ENCODE peak calls at places on chromosomes 6 and 20, in five cellular contexts. E, K, X, B and T are unnamed samples.

GRCh38 chr6:108838101-108838717 is 10.0 kb upstream of the ARMC2 start:
- DNase-seq in E (no peak), K (no peak), X (no peak), B (no peak), T (no peak)

GRCh38 chr6:79544939-79545450 is 7.8 kb upstream of the LCA5 start:
- DNase-seq in E (peak; percentile 90), K (peak; percentile 16), X (peak; percentile 31), B (peak; percentile 74), T (peak; percentile 95)

GRCh38 chr20:4601630-4602296 is 119.9 kb upstream of the PRND start:
- DNase-seq in E (no peak), K (no peak), X (no peak), B (no peak), T (peak; percentile 89)

GRCh38 chr6:7770111-7770510 is 44.2 kb downstream of the BMP6 start:
- DNase-seq in E (no peak), K (no peak), X (no peak), B (no peak), T (no peak)

GRCh38 chr6:148289153-148289552 is 53.5 kb upstream of the SASH1 start:
- DNase-seq in E (no peak), K (no peak), X (no peak), B (no peak), T (no peak)

GRCh38 chr6:161085246-161085645 is 93.7 kb downstream of the MAP3K4 start:
- DNase-seq in E (no peak), K (no peak), X (no peak), B (no peak), T (no peak)

GRCh38 chr20:46202758-46203509 is 84.8 kb downstream of the CD40 start:
- DNase-seq in E (no peak), K (no peak), X (no peak), B (no peak), T (no peak)

GRCh38 chr6:20559924-20560551 is 25.8 kb downstream of the CDKAL1 start:
- DNase-seq in E (no peak), K (no peak), X (no peak), B (no peak), T (no peak)

GRCh38 chr20:23379772-23380171 is 17.8 kb downstream of the GZF1 start:
- DNase-seq in E (no peak), K (no peak), X (no peak), B (no peak), T (no peak)

GRCh38 chr6:3348821-3349220 is 90.1 kb downstream of the PSMG4 start:
- DNase-seq in E (no peak), K (no peak), X (no peak), B (no peak), T (no peak)

GRCh38 chr6:70479236-70479635 is 65.9 kb downstream of the FAM135A start:
- DNase-seq in E (no peak), K (no peak), X (no peak), B (no peak), T (no peak)

GRCh38 chr6:927157-927556 is 234.2 kb upstream of the EXOC2 start:
- DNase-seq in E (no peak), K (no peak), X (no peak), B (no peak), T (peak; percentile 80)

GRCh38 chr6:127716425-127716930 is 139.5 kb downstream of the C6orf58 start:
- DNase-seq in E (no peak), K (no peak), X (no peak), B (no peak), T (no peak)

GRCh38 chr6:8446391-8446790 is 11.0 kb upstream of the SLC35B3 start:
- DNase-seq in E (no peak), K (no peak), X (no peak), B (no peak), T (no peak)

GRCh38 chr6:99522531-99522930 is 7.3 kb upstream of the USP45 start:
- DNase-seq in E (peak; percentile 3), K (peak; percentile 72), X (no peak), B (no peak), T (no peak)

GRCh38 chr6:36850001-36850400 is 10.8 kb upstream of the CPNE5 start:
- DNase-seq in E (no peak), K (no peak), X (no peak), B (no peak), T (no peak)

DNA sequence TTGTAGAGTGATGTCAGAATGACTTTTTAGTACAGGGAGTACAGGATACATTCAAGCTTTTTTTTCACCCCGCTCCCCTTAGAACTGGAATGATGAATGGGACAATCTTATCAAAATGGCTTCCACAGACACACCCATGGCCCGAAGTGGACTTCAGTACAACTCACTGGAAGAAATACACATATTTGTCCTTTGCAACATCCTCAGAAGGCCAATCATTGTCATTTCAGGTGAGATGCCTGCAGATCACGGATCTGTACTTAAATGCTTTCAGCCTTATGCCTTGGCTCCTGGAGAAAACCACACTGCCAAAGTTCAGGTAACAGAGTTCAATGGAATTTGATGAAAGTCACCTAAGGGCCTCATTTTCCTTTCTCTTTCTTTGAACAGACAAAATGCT is 8.5 kb downstream of the TNFAIP3 start:
- DNase-seq in E (no peak), K (no peak), X (no peak), B (no peak), T (no peak)
- H3K4me1 ChIP-seq in E (peaks cover 24% of the 10 kb centered on the region), K (peaks cover 53% of the 10 kb centered on the region), X (peaks cover 29% of the 10 kb centered on the region), B (peaks cover 7% of the 10 kb centered on the region), T (peaks cover 30% of the 10 kb centered on the region)

GRCh38 chr6:17842934-17843821 is 136.5 kb upstream of the NUP153 start:
- DNase-seq in E (no peak), K (no peak), X (no peak), B (no peak), T (no peak)
- TF ChIP-seq EP300 in E (no peak), K (no peak), X (no peak), B (no peak), T (no peak)

GRCh38 chr20:32362924-32363364 is 4.8 kb downstream of the ASXL1 start:
- DNase-seq in E (no peak), K (peak; percentile 54), X (no peak), B (no peak), T (no peak)
- H3K4me3 ChIP-seq in E (no peak overlapping the region), K (no peak overlapping the region), X (no peak overlapping the region), B (peak overlapping the region; percentile 46), T (no peak overlapping the region)

GRCh38 chr20:32522775-32523612 is 62.1 kb downstream of the NOL4L start:
- DNase-seq in E (no peak), K (peak; percentile 89), X (no peak), B (no peak), T (no peak)
- H3K4me1 ChIP-seq in E (no peaks in the 10 kb centered on the region), K (peaks cover 59% of the 10 kb centered on the region), X (peaks cover 5% of the 10 kb centered on the region), B (peaks cover 23% of the 10 kb centered on the region), T (peaks cover 29% of the 10 kb centered on the region)

DNA sequence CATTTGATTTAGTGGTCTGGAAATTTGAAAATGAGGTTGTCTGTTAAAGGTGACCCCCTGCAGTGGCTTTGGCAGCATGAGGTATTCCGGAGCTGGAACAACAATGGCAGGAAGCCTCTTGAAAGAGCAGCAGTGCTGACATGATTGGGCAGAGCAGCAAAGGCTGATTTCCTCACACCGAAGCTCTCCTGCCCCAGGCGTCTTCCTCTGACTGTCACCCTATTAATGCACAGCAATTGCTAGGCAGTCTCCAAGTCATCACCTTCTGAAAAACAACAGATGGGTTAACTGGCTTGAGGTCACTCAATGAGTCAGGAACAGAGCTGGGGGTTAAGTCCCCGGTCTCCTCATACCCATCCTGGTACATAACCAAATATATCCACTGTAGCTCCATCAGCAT is 241.8 kb upstream of the MMS22L start:
- DNase-seq in E (no peak), K (no peak), X (no peak), B (no peak), T (no peak)
- TF ChIP-seq EP300 in E (no peak), K (no peak), X (no peak), B (no peak), T (no peak)